ENCODE peak calls at places on chromosomes 12 and 14, in eight cellular contexts. S is dorsolateral prefrontal cortex; G is mammary epithelial cell; L is CD4-positive, CD25-positive, alpha-beta regulatory T cell; T is H7; D is AG10803; J is suprapubic skin; U is upper lobe of right lung. Z is an unnamed sample.

GRCh38 chr14:54348923-54349615 is 47.7 kb upstream of the CDKN3 start:
- DNase-seq in U (no peak), G (no peak), D (peak), L (no peak), S (peak), J (no peak), T (no peak), Z (peak)

GRCh38 chr12:25308761-25309160 is 58.0 kb upstream of the KRAS start:
- DNase-seq in U (no peak), T (no peak), J (no peak), L (no peak), G (no peak), S (no peak), D (peak), Z (peak)

GRCh38 chr12:58105225-58106119 is 164.1 kb downstream of the ATP23 start:
- DNase-seq in S (no peak), G (peak), U (no peak), T (peak), D (peak), L (no peak), J (no peak), Z (peak)

GRCh38 chr12:115380509-115381120 is 696.6 kb upstream of the TBX3 start:
- DNase-seq in S (no peak), J (no peak), G (no peak), U (no peak), D (no peak), L (no peak), T (no peak), Z (no peak)

GRCh38 chr12:47277972-47278448 is 198.3 kb upstream of the AMIGO2 start:
- DNase-seq in U (no peak), S (no peak), L (no peak), D (peak), J (no peak), T (no peak), G (peak), Z (peak)

GRCh38 chr12:12788131-12788530 is 2.7 kb downstream of the APOLD1 start:
- DNase-seq in J (no peak), T (no peak), U (no peak), D (no peak), G (no peak), S (no peak), L (no peak), Z (peak)

GRCh38 chr12:84038241-84038640 is 874.4 kb downstream of the SLC6A15 start:
- DNase-seq in L (no peak), S (no peak), J (no peak), D (no peak), T (peak), G (no peak), U (no peak), Z (no peak)

GRCh38 chr12:57096748-57097553 is 8.0 kb downstream of the NAB2 start:
- DNase-seq in J (peak), G (no peak), L (no peak), U (no peak), S (no peak), D (no peak), T (peak), Z (no peak)

GRCh38 chr12:80756875-80757274 is 40.2 kb downstream of the MYF5 start:
- DNase-seq in G (no peak), J (no peak), D (no peak), S (no peak), T (no peak), L (no peak), U (no peak), Z (peak)

GRCh38 chr14:60651936-60652673 is 2.8 kb upstream of the SIX1 start:
- DNase-seq in T (peak), U (no peak), D (no peak), G (no peak), J (no peak), L (no peak), S (no peak), Z (no peak)

GRCh38 chr14:60653388-60653690 is 4.1 kb upstream of the SIX1 start:
- DNase-seq in D (no peak), L (no peak), J (no peak), T (peak), G (no peak), U (no peak), S (no peak), Z (no peak)

GRCh38 chr14:60653709-60654161 is 4.5 kb upstream of the SIX1 start:
- DNase-seq in L (no peak), S (no peak), U (no peak), J (no peak), G (no peak), D (no peak), T (peak), Z (no peak)

GRCh38 chr14:60651051-60651935 is 2.0 kb upstream of the SIX1 start:
- DNase-seq in U (no peak), S (no peak), T (peak), J (no peak), L (no peak), D (no peak), G (no peak), Z (no peak)

DNA sequence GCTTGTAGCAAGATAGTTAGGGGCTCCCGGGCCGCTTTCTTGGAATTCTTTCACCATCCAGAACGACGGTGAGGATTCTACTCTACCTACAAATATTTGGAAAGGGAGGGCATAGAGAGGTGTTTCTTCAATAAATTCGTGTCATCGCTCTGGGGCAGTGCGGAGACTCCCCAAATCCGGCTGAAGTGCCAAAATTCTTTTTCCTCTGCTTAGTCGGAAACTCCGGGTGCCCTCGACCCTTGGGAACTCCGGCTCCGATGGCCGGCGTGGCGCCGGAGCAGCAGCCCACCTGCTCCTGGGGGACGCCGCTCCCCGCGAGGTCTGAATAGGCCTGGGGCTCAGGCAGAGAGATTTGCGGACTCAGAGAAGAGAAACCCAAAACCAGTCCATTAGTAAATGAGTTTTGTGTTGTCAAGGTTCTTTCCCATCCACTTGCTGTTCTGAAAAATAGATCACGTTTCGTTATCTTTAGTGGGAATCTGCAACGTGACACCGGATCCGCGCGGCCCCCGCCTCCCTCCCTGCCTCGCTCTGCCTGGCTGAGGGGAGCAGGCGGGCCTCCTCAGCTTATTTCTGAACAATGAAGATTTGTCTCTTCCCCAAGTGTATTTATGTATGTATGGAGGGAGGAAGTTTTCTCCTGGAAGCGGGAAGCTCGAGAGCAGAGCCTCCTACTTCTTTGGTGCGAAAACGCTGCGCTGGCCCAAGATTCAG is 3.6 kb upstream of the SIX1 start:
- DNase-seq in L (no peak), T (peak), U (no peak), D (no peak), G (no peak), J (no peak), S (no peak), Z (no peak)
- H3K4me3 ChIP-seq in L (no peak), T (no peak), U (no peak), D (peak), G (no peak), J (no peak), S (no peak), Z (no peak)

GRCh38 chr14:67764496-67764895 is 51.9 kb downstream of the ZFYVE26 start:
- DNase-seq in G (no peak), S (no peak), T (no peak), L (no peak), D (no peak), J (no peak), U (no peak), Z (no peak)
- H3K4me3 ChIP-seq in G (no peak), S (no peak), T (no peak), L (no peak), D (no peak), J (no peak), U (no peak), Z (no peak)

DNA sequence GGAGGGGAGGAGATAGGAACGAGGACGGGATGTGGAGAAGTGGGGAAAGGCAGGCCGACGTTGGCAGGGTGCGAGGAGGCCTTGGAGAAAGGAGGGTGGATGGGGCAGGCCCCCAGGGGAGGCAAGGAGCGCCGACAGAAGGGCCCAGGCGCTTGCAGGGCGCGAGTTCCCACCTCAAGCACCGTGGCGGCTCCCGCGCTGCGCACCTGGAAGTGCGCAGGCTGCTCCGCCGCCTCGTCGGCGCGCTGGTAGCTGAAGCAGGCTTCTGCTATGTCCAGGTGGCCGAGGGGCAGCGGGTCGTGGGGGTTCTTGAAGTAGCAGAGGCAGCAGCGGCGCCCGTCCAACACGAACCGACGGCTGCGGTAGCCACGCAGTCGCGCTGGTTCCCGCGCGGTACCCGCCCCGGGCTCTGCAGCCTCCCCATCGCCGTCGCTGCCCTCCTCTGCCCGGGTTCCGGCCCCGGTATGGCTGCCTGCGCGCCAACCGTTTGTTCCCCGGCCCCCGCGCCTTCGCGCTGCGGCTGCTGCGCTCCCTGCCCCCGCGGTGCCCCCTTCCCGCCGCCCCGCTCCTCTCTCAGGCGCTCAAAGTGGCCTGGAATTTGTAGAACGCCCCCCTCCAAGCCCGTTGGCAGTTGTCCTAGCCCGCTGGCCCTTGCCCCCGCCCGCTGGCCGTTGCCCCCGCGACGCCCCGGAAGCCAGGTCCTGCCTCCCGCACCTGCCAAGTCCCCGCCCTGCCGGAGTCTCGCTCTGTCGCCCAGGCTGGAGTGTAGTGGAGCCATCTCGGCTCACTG is 1.1 kb upstream of the ACTR6 start:
- DNase-seq in S (no peak), T (peak), G (peak), L (peak), D (peak), U (peak), J (peak), Z (no peak)
- H3K4me3 ChIP-seq in S (peak), T (peak), G (peak), L (peak), D (peak), U (peak), J (peak), Z (peak)

DNA sequence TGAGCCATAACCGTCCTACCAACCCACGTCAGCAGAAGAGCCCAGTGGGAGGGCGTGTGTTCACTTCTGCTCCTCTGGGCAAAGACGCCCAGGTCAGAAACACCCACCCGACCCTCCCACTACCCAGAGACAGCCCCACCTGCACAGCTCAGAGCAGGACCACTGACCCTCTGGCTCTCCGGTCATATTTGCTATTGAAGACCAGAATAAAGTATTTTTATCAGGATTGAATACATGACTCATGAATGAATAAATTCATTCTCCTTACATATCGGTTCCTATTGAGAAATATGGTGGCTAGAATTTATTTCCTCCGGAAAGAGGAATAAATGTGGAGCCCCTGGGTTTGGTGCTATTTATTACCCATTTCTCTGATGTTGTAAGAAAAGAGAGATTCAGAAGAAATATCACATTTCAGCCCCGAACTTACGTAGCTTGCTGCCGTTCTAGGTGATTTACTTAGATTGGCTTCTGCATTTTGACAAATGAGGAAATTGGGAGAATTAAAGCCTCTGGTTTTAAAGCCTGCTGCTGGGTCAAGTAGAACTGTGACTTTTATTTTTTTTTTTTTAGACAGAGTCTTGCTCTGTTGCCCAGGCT is 36.4 kb upstream of the P2RX7 start:
- DNase-seq in T (no peak), U (no peak), L (no peak), S (no peak), D (no peak), G (no peak), J (no peak), Z (no peak)
- H3K4me3 ChIP-seq in T (no peak), U (peak), L (no peak), S (peak), D (no peak), G (no peak), J (peak), Z (no peak)

Z was measured in fibroblast of mammary gland.